ENCODE peak calls at places on chromosomes 13 and 19, in four cellular contexts. One of them, this sample, is unnamed.

GRCh38 chr13:84080748-84081530 is 198.7 kb upstream of the SLITRK1 start:
- DNase-seq in HepG2: no peak
- DNase-seq in HCT116: no peak
- DNase-seq in K562: no peak
- DNase-seq in this sample: no peak

GRCh38 chr19:16896098-16896912 is 7.5 kb downstream of the F2RL3 start:
- DNase-seq in K562: peak
- DNase-seq in HepG2: no peak
- DNase-seq in HCT116: no peak
- DNase-seq in this sample: no peak

GRCh38 chr19:29526730-29527499 is 1.1 kb downstream of the VSTM2B start:
- DNase-seq in HCT116: no peak
- DNase-seq in K562: peak
- DNase-seq in HepG2: no peak
- DNase-seq in this sample: no peak

GRCh38 chr19:11179716-11180297 is 17.5 kb downstream of the KANK2 start:
- DNase-seq in K562: no peak
- DNase-seq in HCT116: no peak
- DNase-seq in HepG2: no peak
- DNase-seq in this sample: peak

GRCh38 chr13:30038884-30039283 is 188.5 kb upstream of the UBL3 start:
- DNase-seq in K562: no peak
- DNase-seq in HCT116: no peak
- DNase-seq in HepG2: no peak
- DNase-seq in this sample: no peak

GRCh38 chr13:106479849-106480400 is 55.5 kb downstream of the EFNB2 start:
- DNase-seq in HCT116: no peak
- DNase-seq in HepG2: no peak
- DNase-seq in K562: no peak
- DNase-seq in this sample: no peak

GRCh38 chr13:22789916-22790315 is 390.9 kb upstream of the SGCG start:
- DNase-seq in HCT116: no peak
- DNase-seq in K562: no peak
- DNase-seq in HepG2: no peak
- DNase-seq in this sample: no peak

GRCh38 chr19:16106121-16106520 is 5.6 kb upstream of the RAB8A start:
- DNase-seq in HepG2: no peak
- DNase-seq in K562: peak
- DNase-seq in HCT116: no peak
- DNase-seq in this sample: no peak

GRCh38 chr13:74132152-74132767 is 1.9 kb downstream of the KLF12 start:
- DNase-seq in K562: no peak
- DNase-seq in HCT116: no peak
- DNase-seq in HepG2: peak
- DNase-seq in this sample: no peak

GRCh38 chr19:47767349-47767748 is 11.2 kb upstream of the SELENOW start:
- DNase-seq in K562: no peak
- DNase-seq in HCT116: no peak
- DNase-seq in HepG2: no peak
- DNase-seq in this sample: no peak

GRCh38 chr19:16376649-16377048 is 52.0 kb downstream of the KLF2 start:
- DNase-seq in K562: peak
- DNase-seq in HepG2: no peak
- DNase-seq in HCT116: no peak
- DNase-seq in this sample: no peak

GRCh38 chr19:38273499-38273898 is 9.1 kb downstream of the SPINT2 start:
- DNase-seq in K562: no peak
- DNase-seq in HCT116: no peak
- DNase-seq in HepG2: no peak
- DNase-seq in this sample: no peak

GRCh38 chr13:114140909-114141255 is 8.5 kb upstream of the RASA3 start:
- DNase-seq in HepG2: no peak
- DNase-seq in K562: no peak
- DNase-seq in HCT116: no peak
- DNase-seq in this sample: no peak

GRCh38 chr13:46896346-46897138 is at the start of gene HTR2A:
- DNase-seq in HepG2: no peak
- DNase-seq in K562: no peak
- DNase-seq in HCT116: no peak
- DNase-seq in this sample: no peak

GRCh38 chr19:8526345-8527062 is 12.5 kb upstream of the ZNF414 start:
- DNase-seq in HCT116: peak
- DNase-seq in K562: peak
- DNase-seq in HepG2: peak
- DNase-seq in this sample: no peak

GRCh38 chr19:15250635-15250993 is 18.4 kb upstream of the EPHX3 start:
- DNase-seq in HCT116: no peak
- DNase-seq in K562: no peak
- DNase-seq in HepG2: no peak
- DNase-seq in this sample: no peak

GRCh38 chr13:78137404-78138142 is 218.9 kb upstream of the EDNRB start:
- DNase-seq in K562: peak
- DNase-seq in HCT116: peak
- DNase-seq in HepG2: peak
- DNase-seq in this sample: peak

GRCh38 chr19:771332-771785 is 20.4 kb downstream of the MISP start:
- DNase-seq in HepG2: peak
- DNase-seq in HCT116: peak
- DNase-seq in K562: peak
- DNase-seq in this sample: no peak

GRCh38 chr13:112781881-112782361 is 92.1 kb downstream of the ATP11A start:
- DNase-seq in HCT116: no peak
- DNase-seq in K562: no peak
- DNase-seq in HepG2: no peak
- DNase-seq in this sample: no peak

GRCh38 chr19:51546650-51547396 is 15.4 kb upstream of the SIGLEC6 start:
- DNase-seq in HCT116: no peak
- DNase-seq in K562: peak
- DNase-seq in HepG2: no peak
- DNase-seq in this sample: no peak

DNA sequence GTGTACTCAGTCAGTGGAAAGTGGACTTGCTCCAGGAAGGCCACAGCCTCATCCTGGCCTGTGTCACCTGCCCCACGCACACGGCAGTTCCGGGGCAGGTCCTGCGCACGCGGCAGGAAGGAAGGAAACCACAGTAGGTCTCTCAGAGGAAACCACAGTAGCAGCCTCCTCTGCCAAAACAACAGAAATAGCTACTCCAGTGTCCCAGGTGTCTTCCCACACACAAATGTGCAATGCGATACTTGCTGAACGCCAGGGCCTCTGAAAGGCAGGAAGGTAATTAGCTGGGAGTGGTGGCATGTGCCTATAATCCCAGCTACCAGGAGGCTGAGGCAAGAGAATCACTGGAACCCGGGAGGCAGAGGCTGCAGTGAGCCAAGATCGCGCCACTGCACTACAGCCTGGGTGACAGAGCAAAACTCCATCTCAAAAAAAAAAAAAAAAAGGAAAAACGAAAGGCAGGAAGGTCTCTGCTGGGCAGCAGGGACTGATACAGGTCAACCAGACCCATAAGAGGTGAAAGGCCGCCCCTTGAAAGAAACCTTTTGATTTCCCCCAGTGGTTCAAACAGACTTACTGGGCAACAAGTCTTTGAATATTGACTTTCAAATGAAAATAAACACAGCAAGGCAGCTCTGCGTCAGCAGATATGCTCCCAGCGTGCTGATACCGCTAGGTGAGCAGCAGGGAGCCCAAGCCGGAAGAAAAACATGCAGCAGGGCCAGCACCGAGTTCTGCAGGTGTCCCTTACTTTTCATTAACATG is 49.5 kb downstream of the CRYL1 start:
- DNase-seq in HepG2: no peak
- DNase-seq in HCT116: no peak
- DNase-seq in K562: no peak
- DNase-seq in this sample: peak
- TF ChIP-seq POLR2A in HepG2: no peak
- TF ChIP-seq POLR2A in HCT116: no peak
- TF ChIP-seq POLR2A in K562: no peak
- TF ChIP-seq POLR2A in this sample: peak

DNA sequence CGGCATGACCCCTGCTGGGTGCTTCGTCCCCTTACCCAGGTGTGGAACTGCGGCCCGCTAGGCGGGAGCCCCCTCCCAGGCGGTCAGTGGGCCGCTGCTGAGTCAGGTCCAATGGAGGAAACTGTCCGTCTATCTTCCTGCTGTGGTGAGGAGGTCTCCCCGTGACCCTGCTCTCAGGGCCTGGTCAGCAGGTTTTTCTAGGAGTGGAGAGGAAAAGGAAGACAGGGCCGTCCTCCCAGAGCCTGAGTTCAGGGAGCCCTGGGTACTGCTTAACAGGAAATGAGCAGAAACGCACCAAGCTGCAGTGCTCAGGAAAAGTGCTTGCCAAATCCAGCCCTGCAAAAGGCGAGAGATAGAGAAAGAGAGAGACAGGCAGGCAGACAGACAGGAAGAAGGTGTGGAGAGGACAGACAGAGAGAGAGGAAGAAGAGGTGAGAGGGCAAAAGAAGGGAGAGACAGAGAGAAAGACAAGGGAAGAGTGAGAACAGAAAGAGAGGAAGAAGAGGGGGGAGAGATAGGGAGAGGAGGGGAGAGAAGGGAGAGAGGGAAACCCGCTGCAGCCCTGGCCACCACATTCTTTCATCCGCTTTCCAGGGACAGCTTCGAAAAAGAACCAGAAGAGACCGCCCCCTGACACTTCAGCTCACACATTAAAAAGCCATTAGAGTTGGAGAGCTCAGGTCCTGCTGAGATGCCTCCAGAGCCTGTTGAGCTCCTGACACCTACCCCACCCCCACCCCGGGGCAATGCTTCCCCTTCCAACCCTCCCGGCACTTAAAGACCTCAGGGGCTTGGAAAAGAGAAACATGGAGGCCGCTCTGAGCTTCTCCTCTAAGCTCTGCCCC is 10.1 kb downstream of the SH3GL1 start:
- DNase-seq in HepG2: no peak
- DNase-seq in HCT116: no peak
- DNase-seq in K562: no peak
- DNase-seq in this sample: no peak
- TF ChIP-seq REST in HepG2: no peak
- TF ChIP-seq REST in HCT116: no peak
- TF ChIP-seq REST in K562: no peak
- TF ChIP-seq REST in this sample: no peak

GRCh38 chr19:41426116-41426841 is 895 bp downstream of the B3GNT8 start:
- DNase-seq in HepG2: no peak
- DNase-seq in K562: no peak
- DNase-seq in HCT116: no peak
- DNase-seq in this sample: no peak
- H3K9ac ChIP-seq in HepG2: peak
- H3K9ac ChIP-seq in K562: peak
- H3K9ac ChIP-seq in HCT116: no peak
- H3K9ac ChIP-seq in this sample: no peak

GRCh38 chr19:35331551-35332214 is 2.7 kb downstream of the CD22 start:
- DNase-seq in HCT116: no peak
- DNase-seq in K562: no peak
- DNase-seq in HepG2: no peak
- DNase-seq in this sample: no peak

GRCh38 chr19:35329323-35329722 is 336 bp downstream of the CD22 start:
- DNase-seq in K562: no peak
- DNase-seq in HepG2: no peak
- DNase-seq in HCT116: no peak
- DNase-seq in this sample: no peak

GRCh38 chr19:35330475-35330874 is 1.5 kb downstream of the CD22 start:
- DNase-seq in HepG2: no peak
- DNase-seq in K562: no peak
- DNase-seq in HCT116: no peak
- DNase-seq in this sample: peak

GRCh38 chr19:35327642-35328041 is 1.3 kb upstream of the CD22 start:
- DNase-seq in HepG2: peak
- DNase-seq in HCT116: no peak
- DNase-seq in K562: peak
- DNase-seq in this sample: no peak

DNA sequence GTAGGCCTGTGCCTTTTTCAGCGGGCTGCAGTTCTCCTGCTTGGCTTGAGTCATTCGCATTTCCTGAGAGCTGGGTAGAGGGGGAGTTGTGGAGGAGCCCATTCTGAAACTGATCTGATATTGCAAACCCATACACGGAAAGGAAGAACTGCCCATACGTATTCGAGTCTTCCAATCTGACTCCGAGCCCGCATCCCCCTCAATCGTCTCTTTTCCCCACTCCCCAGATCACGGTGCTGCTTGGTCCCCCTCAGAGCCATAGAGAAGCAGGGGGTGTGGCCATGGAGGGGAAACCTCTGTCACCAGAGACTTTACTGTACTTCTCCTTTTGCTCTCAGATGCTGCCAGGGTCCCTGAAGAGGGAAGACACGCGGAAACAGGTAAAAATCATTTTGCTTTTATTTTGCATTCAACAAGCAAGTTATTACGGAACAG is at the start of gene CD22:
- DNase-seq in HCT116: no peak
- DNase-seq in HepG2: no peak
- DNase-seq in K562: no peak
- DNase-seq in this sample: peak
- TF ChIP-seq POLR2A in HCT116: no peak
- TF ChIP-seq POLR2A in HepG2: no peak
- TF ChIP-seq POLR2A in K562: no peak
- TF ChIP-seq POLR2A in this sample: peak

DNA sequence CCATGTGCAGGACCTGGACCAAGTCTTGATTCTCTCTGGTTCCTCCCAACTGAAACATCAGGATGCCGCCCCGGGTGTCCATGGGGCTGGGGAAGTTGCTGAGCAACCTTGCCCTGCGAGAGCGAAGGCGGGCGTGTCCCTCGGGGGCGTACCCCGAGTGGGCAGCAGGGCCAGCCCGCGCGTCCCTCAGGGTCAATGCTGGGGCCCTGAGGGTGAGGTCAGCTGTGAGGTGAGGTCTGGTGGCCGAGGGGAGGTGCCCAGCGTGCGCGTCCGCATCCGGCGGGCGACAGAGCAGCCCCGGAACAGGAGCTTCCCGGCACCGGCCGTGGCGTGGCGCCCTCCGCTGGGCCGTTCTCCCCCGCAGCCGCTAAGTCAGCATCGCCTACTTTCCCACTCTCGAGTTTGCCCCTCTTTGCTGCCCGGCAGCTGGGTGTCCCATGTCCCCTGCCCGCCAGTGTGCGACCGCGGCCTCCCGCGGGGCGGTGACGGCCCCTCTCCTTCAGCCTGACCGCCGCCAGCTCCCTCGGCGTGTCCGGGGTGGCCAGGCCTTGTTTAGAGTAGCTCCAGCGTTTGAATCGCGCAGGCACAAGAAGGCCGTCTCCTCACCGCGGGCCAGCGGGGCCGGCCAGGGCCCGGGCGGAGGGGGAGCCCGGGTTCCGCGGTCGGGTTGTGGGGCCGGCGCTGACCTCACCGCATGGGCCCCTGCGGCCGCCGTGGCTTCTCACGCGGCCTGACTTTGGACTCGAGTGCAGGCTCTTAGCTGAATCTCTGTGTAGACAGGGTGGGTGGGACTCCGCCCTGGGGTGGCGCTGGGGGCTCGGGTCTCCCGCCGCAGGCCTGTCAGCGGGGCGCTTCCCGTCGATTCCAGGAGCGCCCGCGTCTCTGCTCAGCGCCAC is 33.0 kb downstream of the GJA3 start:
- DNase-seq in K562: no peak
- DNase-seq in HCT116: no peak
- DNase-seq in HepG2: peak
- DNase-seq in this sample: no peak
- TF ChIP-seq REST in K562: no peak
- TF ChIP-seq REST in HCT116: no peak
- TF ChIP-seq REST in HepG2: no peak
- TF ChIP-seq REST in this sample: no peak